ENCODE peak calls at places on chromosome 21, in seven cellular contexts. P is left lung, U is colonic mucosa, L is omental fat pad, E is tibial nerve, W is glutamatergic neuron, H is uterus. B is an unnamed sample.

GRCh38 chr21:30194701-30195299 is 21.1 kb downstream of the CLDN8 start:
- DNase-seq in P (no peak), U (peak; percentile 47), L (no peak), E (no peak), W (no peak), H (no peak), B (no peak)

GRCh38 chr21:29650561-29651022 is 289.2 kb downstream of the GRIK1 start:
- DNase-seq in P (no peak), U (no peak), L (no peak), E (no peak), W (peak; percentile 30), H (no peak), B (no peak)

GRCh38 chr21:41754481-41754891 is 12.4 kb downstream of the RIPK4 start:
- DNase-seq in P (no peak), U (no peak), L (no peak), E (no peak), W (peak; percentile 59), H (no peak), B (no peak)

GRCh38 chr21:21436012-21436545 is 437.9 kb downstream of the NCAM2 start:
- DNase-seq in P (no peak), U (no peak), L (no peak), E (no peak), W (no peak), H (no peak), B (no peak)

GRCh38 chr21:31446206-31446900 is 102.3 kb upstream of the TIAM1 start:
- DNase-seq in P (no peak), U (no peak), L (no peak), E (no peak), W (no peak), H (no peak), B (no peak)

GRCh38 chr21:33712022-33712803 is 69.9 kb downstream of the ITSN1 start:
- DNase-seq in P (no peak), U (no peak), L (no peak), E (no peak), W (no peak), H (no peak), B (no peak)

GRCh38 chr21:32241434-32241785 is 37.4 kb downstream of the MIS18A start:
- DNase-seq in P (no peak), U (no peak), L (no peak), E (no peak), W (no peak), H (no peak), B (no peak)

GRCh38 chr21:14064296-14064645 is 146.5 kb downstream of the LIPI start:
- DNase-seq in P (peak; percentile 80), U (no peak), L (no peak), E (no peak), W (peak; percentile 41), H (no peak), B (no peak)

GRCh38 chr21:30831194-30831765 is 1.7 kb upstream of the KRTAP7-1 start:
- DNase-seq in P (no peak), U (peak; percentile 22), L (no peak), E (no peak), W (peak; percentile 55), H (no peak), B (no peak)

GRCh38 chr21:35616090-35616489 is 444.2 kb downstream of the SETD4 start:
- DNase-seq in P (no peak), U (no peak), L (no peak), E (peak; percentile 13), W (no peak), H (no peak), B (no peak)
- TF ChIP-seq CTCF in P (peak; percentile 14), U (no peak), L (no peak), E (peak; percentile 62), W (no peak), H (no peak), B (peak; percentile 46)

GRCh38 chr21:26965567-26966359 is 1.1 kb downstream of the ADAMTS5 start:
- DNase-seq in P (peak; percentile 75), U (peak; percentile 19), L (peak; percentile 24), E (no peak), W (peak; percentile 87), H (peak; percentile 83), B (peak; percentile 77)

GRCh38 chr21:26964379-26964778 is 2.5 kb downstream of the ADAMTS5 start:
- DNase-seq in P (peak; percentile 41), U (peak; percentile 33), L (no peak), E (no peak), W (no peak), H (peak; percentile 86), B (no peak)

GRCh38 chr21:26965091-26965566 is 1.8 kb downstream of the ADAMTS5 start:
- DNase-seq in P (no peak), U (no peak), L (no peak), E (no peak), W (no peak), H (no peak), B (no peak)

GRCh38 chr21:26966360-26966977 is 419 bp downstream of the ADAMTS5 start:
- DNase-seq in P (peak; percentile 65), U (no peak), L (no peak), E (no peak), W (no peak), H (no peak), B (no peak)

DNA sequence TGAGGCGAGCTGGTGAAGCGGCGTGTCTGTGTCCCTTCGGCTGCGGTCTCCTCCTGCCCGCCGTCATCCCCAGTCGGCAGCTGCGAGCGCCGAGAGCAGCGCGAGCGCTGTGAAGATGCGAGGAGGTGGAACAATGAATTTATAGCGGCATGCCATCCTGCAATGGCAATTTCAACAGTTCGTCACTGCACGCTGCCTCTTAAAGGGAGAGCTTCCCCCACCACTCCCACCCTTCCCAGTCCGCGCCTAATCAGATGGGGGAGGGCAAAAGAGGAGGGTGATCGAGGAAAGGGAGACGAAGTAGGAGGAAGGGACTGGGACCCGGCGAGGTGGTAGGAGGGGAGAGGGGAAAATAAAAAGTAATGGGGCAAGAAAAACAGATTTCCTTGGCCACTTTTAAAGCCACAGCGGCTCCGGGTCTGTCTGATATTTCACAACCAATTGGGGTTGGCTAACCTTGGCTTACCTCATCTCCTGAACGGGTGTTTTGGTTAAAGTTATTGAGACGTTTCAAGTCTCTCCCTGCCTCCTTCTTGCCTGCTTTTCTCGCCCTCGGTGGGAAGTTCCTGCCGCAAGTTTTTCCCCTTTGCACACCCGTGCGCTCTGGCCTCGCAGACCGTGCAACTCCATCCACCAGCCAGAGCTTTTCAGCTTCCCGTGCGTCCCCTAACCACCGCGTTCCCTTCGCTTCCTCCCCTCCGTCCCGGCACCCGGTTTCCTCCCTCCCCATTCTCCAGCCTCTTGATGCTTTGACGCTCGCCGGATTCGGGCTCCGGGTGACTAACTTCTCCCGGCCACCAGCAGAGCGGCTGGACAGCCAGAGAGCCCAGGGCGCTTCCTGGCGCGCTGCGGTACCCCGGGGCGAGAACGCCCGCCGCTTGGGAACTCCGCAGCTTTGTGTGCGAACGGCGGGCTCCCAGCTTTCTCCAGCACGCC is at the start of gene ADAMTS5:
- DNase-seq in P (peak; percentile 77), U (peak; percentile 28), L (no peak), E (peak; percentile 39), W (peak; percentile 73), H (peak; percentile 68), B (peak; percentile 72)
- TF ChIP-seq CTCF in P (no peak), U (no peak), L (no peak), E (no peak), W (no peak), H (peak; percentile 22), B (no peak)

GRCh38 chr21:45767071-45768006 is 123.8 kb downstream of the PCBP3 start:
- DNase-seq in P (no peak), U (no peak), L (no peak), E (no peak), W (no peak), H (no peak), B (no peak)

GRCh38 chr21:45769239-45769758 is 125.8 kb downstream of the PCBP3 start:
- DNase-seq in P (no peak), U (no peak), L (no peak), E (no peak), W (no peak), H (no peak), B (no peak)

GRCh38 chr21:45769896-45770295 is 126.4 kb downstream of the PCBP3 start:
- DNase-seq in P (no peak), U (no peak), L (no peak), E (no peak), W (no peak), H (no peak), B (no peak)

GRCh38 chr21:45768011-45768740 is 124.7 kb downstream of the PCBP3 start:
- DNase-seq in P (no peak), U (no peak), L (no peak), E (no peak), W (no peak), H (no peak), B (no peak)

GRCh38 chr21:45768741-45769049 is 125.2 kb downstream of the PCBP3 start:
- DNase-seq in P (peak; percentile 74), U (no peak), L (no peak), E (no peak), W (no peak), H (no peak), B (no peak)
- TF ChIP-seq CTCF in P (no peak), U (no peak), L (no peak), E (no peak), W (no peak), H (no peak), B (no peak)

DNA sequence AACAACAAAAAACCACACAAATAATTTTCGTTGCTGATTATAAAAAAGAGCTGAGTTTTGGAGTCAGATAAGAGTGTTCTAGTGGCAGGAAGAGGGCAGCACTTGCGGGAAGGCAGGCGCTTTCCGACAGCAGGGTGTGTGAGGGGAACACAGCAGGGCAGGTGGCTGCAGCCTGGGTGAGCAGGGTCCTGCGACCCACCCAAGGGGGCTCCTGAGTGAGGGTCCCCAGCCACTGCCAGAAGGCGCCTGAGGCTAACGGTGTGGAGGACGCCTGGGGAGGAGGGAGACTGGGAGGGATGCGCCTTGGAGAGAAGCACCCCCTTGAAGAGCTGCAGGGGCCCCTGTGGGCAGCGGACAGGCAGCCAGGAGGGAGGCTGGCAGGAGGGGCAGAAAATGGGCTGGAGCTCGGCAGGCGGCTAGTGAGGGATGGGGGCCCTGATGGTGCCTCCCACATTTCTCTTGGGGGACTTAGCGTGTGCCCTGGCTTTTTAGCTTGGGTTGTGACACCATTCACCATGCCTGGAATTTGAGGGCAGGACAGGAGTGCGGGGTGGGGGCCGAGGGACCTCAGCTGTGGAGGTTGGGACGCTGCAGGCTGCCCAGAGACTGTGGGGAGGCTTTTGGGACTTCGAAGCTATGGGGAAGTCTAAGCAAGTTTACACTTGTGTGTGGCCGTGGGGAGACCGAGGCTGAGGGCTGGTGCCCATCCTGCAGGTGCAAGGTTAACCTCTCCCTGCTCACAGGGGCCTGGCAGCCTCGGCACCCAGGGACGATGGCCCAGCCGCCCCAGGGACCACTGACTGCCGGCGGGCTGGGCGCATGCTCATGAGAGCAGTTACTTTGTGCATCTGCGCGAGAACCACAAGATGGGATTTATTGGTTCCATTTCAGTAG is 111.4 kb downstream of the SIK1 start:
- DNase-seq in P (peak; percentile 72), U (no peak), L (no peak), E (no peak), W (peak; percentile 32), H (no peak), B (no peak)
- TF ChIP-seq CTCF in P (no peak), U (no peak), L (no peak), E (no peak), W (no peak), H (no peak), B (no peak)

GRCh38 chr21:38295997-38296764 is 39.4 kb downstream of the KCNJ15 start:
- DNase-seq in P (no peak), U (no peak), L (no peak), E (no peak), W (no peak), H (no peak), B (no peak)
- TF ChIP-seq CTCF in P (no peak), U (no peak), L (no peak), E (no peak), W (no peak), H (no peak), B (no peak)